ENCODE peak calls at places on chromosome 19, in eight cellular contexts. R is colonic mucosa; F is heart left ventricle; T is small intestine; I is effector memory CD4-positive, alpha-beta T cell; X is cardiac muscle cell; Y is testis; J is GM23248. W is an unnamed sample.

GRCh38 chr19:2488942-2489731 is 13.2 kb downstream of the GADD45B start:
- DNase-seq in R (peak; percentile 55), F (peak; percentile 74), T (peak; percentile 61), I (no peak), X (peak; percentile 74), Y (peak; percentile 51), J (peak; percentile 82), W (no peak)

GRCh38 chr19:1935484-1936208 is 5.3 kb upstream of the CSNK1G2 start:
- DNase-seq in R (no peak), F (peak; percentile 69), T (peak; percentile 50), I (no peak), X (peak; percentile 61), Y (peak; percentile 65), J (peak; percentile 27), W (no peak)

GRCh38 chr19:343941-344624 is 513 bp downstream of the MIER2 start:
- DNase-seq in R (no peak), F (no peak), T (peak; percentile 15), I (no peak), X (peak; percentile 19), Y (no peak), J (peak; percentile 73), W (peak; percentile 13)

GRCh38 chr19:4360081-4360569 is 16.8 kb downstream of the MPND start:
- DNase-seq in R (no peak), F (no peak), T (no peak), I (no peak), X (no peak), Y (no peak), J (no peak), W (no peak)

GRCh38 chr19:3510727-3511126 is 4.6 kb downstream of the FZR1 start:
- DNase-seq in R (no peak), F (no peak), T (no peak), I (no peak), X (no peak), Y (no peak), J (no peak), W (no peak)

GRCh38 chr19:6761053-6761676 is 6.1 kb downstream of the SH2D3A start:
- DNase-seq in R (no peak), F (no peak), T (no peak), I (no peak), X (no peak), Y (peak; percentile 81), J (peak; percentile 27), W (no peak)

GRCh38 chr19:28307460-28307859 is 905.5 kb downstream of the UQCRFS1 start:
- DNase-seq in R (no peak), F (no peak), T (no peak), I (no peak), X (peak; percentile 63), Y (no peak), J (peak; percentile 78), W (no peak)

GRCh38 chr19:33673258-33673875 is 51.6 kb downstream of the CHST8 start:
- DNase-seq in R (no peak), F (no peak), T (no peak), I (no peak), X (no peak), Y (no peak), J (no peak), W (no peak)

GRCh38 chr19:11528551-11529341 is at the start of gene ECSIT:
- DNase-seq in R (peak; percentile 99), F (peak; percentile 99), T (peak; percentile 99), I (peak; percentile 83), X (peak; percentile 99), Y (peak; percentile 99), J (peak; percentile 100), W (peak; percentile 89)

GRCh38 chr19:28424662-28425430 is 788.1 kb downstream of the UQCRFS1 start:
- DNase-seq in R (no peak), F (no peak), T (no peak), I (no peak), X (peak; percentile 10), Y (no peak), J (peak; percentile 14), W (no peak)

GRCh38 chr19:51098366-51099069 is 9.7 kb downstream of the CTU1 start:
- DNase-seq in R (no peak), F (peak; percentile 62), T (no peak), I (no peak), X (peak; percentile 69), Y (peak; percentile 59), J (no peak), W (peak; percentile 9)

GRCh38 chr19:16569609-16570320 is 2.5 kb downstream of the SLC35E1 start:
- DNase-seq in R (no peak), F (no peak), T (peak; percentile 31), I (no peak), X (no peak), Y (no peak), J (peak; percentile 27), W (no peak)
- H3K4me3 ChIP-seq in R (no peak overlapping the region), F (no peak overlapping the region), T (no peak overlapping the region), I (no peak overlapping the region), X (no peak overlapping the region), Y (no peak overlapping the region), J (no peak overlapping the region), W (no peak overlapping the region)

GRCh38 chr19:56310462-56310861 is 4.2 kb downstream of the ZSCAN5A start:
- DNase-seq in R (no peak), F (no peak), T (no peak), I (no peak), X (no peak), Y (no peak), J (no peak), W (no peak)

GRCh38 chr19:56312337-56312736 is 2.3 kb downstream of the ZSCAN5A start:
- DNase-seq in R (no peak), F (no peak), T (no peak), I (no peak), X (no peak), Y (no peak), J (no peak), W (no peak)

GRCh38 chr19:56308792-56309191 is 5.8 kb downstream of the ZSCAN5A start:
- DNase-seq in R (no peak), F (no peak), T (no peak), I (no peak), X (no peak), Y (no peak), J (no peak), W (no peak)

GRCh38 chr19:56312787-56313343 is 1.8 kb downstream of the ZSCAN5A start:
- DNase-seq in R (no peak), F (no peak), T (no peak), I (no peak), X (peak; percentile 19), Y (no peak), J (no peak), W (no peak)

DNA sequence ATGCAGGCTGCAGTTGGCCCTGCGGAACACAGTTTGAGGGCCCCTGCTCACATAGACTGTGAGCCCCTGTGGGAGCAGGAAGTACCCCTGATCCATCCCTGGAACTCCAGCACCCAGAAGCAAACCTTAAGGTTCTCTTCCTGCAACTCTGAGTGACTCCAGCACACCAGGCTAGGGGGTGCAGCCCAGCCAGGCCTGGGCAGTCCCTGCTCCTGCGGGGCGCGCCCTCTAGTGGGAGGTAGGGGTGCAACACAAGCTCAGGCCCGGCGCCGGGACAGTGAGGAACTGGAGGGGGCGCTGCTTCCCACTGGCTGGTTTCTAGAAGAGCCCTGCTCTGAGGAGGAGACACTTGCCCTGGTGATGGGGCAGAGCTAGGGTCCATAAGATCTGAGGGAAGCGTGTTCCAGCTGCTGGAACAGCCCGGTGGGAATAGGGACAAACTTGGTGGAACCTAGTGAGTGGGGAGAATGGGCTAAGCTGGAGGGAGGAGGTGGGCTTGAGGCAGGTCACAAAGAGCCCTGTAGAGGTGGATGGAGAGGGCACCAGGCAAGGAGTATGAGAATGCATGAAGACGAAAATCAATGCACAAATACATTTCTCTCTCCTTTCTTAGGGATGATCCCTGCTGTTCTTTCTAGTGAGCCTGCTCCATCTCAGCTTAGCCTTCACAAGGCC is 5.0 kb downstream of the ZSCAN5A start:
- DNase-seq in R (peak; percentile 48), F (peak; percentile 57), T (peak; percentile 25), I (peak; percentile 27), X (peak; percentile 58), Y (peak; percentile 50), J (peak; percentile 69), W (peak; percentile 26)
- H3K36me3 ChIP-seq in R (no peaks in the 10 kb centered on the region), F (no peaks in the 10 kb centered on the region), T (peaks cover 3% of the 10 kb centered on the region), I (no peaks in the 10 kb centered on the region), X (no peaks in the 10 kb centered on the region), Y (no peaks in the 10 kb centered on the region), J (peaks cover 8% of the 10 kb centered on the region), W (peaks cover 11% of the 10 kb centered on the region)

DNA sequence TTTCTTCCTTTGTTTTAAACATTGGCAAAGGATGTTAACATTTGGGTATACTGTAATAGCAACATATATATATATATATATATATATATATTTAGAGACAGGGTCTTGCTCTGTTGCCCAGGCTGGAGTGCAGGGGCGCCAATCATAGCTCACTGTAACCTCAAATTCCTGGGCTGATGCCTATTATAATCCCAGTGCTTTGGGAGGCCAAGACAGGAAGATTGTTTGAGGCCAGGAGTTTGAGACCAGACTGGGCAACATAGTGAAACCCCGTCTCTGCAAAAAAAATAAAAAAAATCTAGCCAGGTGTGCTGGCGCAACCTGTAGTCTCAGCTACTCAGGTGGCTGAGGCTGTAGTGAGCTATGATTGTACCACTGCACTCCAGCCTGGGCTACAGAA is 5.4 kb downstream of the BLVRB start:
- DNase-seq in R (no peak), F (no peak), T (no peak), I (no peak), X (no peak), Y (no peak), J (no peak), W (no peak)
- H3K4me3 ChIP-seq in R (no peak overlapping the region), F (no peak overlapping the region), T (no peak overlapping the region), I (no peak overlapping the region), X (no peak overlapping the region), Y (no peak overlapping the region), J (no peak overlapping the region), W (no peak overlapping the region)

DNA sequence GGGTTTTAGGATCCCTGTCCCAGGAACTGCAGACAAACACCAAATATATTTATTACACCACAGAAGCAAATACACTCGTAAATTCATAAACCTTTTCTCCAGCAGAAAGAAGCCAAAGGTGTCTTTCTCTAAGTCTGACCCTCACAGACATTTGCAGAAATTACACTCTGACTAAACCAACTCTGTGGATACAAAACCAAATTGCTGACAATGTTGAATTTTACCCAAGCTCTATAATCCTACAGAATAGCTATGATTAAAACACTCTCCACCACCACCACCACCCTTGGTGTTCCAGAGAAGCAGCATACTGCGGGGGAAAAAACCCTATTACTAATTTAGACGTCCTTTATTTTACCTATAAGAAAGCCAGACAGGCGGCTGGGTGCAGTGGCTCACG is 5.2 kb downstream of the ZNF564 start:
- DNase-seq in R (no peak), F (no peak), T (no peak), I (no peak), X (no peak), Y (no peak), J (no peak), W (no peak)
- H3K36me3 ChIP-seq in R (no peaks in the 10 kb centered on the region), F (no peaks in the 10 kb centered on the region), T (peaks cover 5% of the 10 kb centered on the region), I (peaks cover 4% of the 10 kb centered on the region), X (no peaks in the 10 kb centered on the region), Y (no peaks in the 10 kb centered on the region), J (peaks cover 9% of the 10 kb centered on the region), W (no peaks in the 10 kb centered on the region)

W was measured in naive thymus-derived CD4-positive, alpha-beta T cell.